ENCODE peak calls at places on chromosomes 4 and X, in six cellular contexts. B, I, Z, C, V and G are unnamed samples.

GRCh38 chr4:121693450-121693849 is 3.3 kb downstream of the ANXA5 start:
- DNase-seq in C (no peak), V (no peak), B (no peak), I (no peak), Z (no peak), G (no peak)

GRCh38 chrX:65463550-65463949 is 71.0 kb downstream of the LAS1L start:
- DNase-seq in I (no peak), B (peak), Z (peak), V (no peak), C (no peak), G (no peak)

GRCh38 chrX:69063486-69063885 is 101.8 kb downstream of the PJA1 start:
- DNase-seq in B (no peak), V (no peak), I (no peak), C (no peak), Z (no peak), G (no peak)

GRCh38 chrX:153818571-153819397 is 11.6 kb downstream of the PDZD4 start:
- DNase-seq in V (peak), I (no peak), Z (no peak), B (peak), C (peak), G (peak)

GRCh38 chr4:39970559-39971270 is 7.0 kb downstream of the PDS5A start:
- DNase-seq in C (no peak), B (peak), Z (no peak), I (peak), V (no peak), G (no peak)

GRCh38 chr4:26157541-26157940 is 163.3 kb upstream of the RBPJ start:
- DNase-seq in C (no peak), I (no peak), Z (no peak), V (no peak), B (no peak), G (no peak)

GRCh38 chr4:133402616-133403015 is 253.5 kb downstream of the PCDH10 start:
- DNase-seq in C (no peak), Z (peak), V (no peak), I (peak), B (peak), G (no peak)

GRCh38 chrX:24574743-24575142 is 72.4 kb downstream of the PCYT1B start:
- DNase-seq in B (no peak), Z (no peak), I (no peak), V (no peak), C (no peak), G (no peak)